ENCODE peak calls at places on chromosomes 6 and 20, in five cellular contexts. One of them, this sample, is unnamed.

GRCh38 chr6:160930547-160931377 is 60.8 kb upstream of the MAP3K4 start:
- DNase-seq in brain microvascular endothelial cell: peak; percentile 62
- DNase-seq in ovary: peak; percentile 86
- DNase-seq in aorta: peak; percentile 82
- DNase-seq in ascending aorta: peak; percentile 86
- DNase-seq in this sample: peak; percentile 82

GRCh38 chr20:32681175-32682084 is 7.7 kb upstream of the C20orf203 start:
- DNase-seq in ovary: no peak
- DNase-seq in brain microvascular endothelial cell: no peak
- DNase-seq in aorta: no peak
- DNase-seq in ascending aorta: no peak
- DNase-seq in this sample: no peak

GRCh38 chr20:23371496-23371895 is 9.5 kb downstream of the GZF1 start:
- DNase-seq in aorta: no peak
- DNase-seq in ascending aorta: no peak
- DNase-seq in ovary: no peak
- DNase-seq in brain microvascular endothelial cell: no peak
- DNase-seq in this sample: no peak

GRCh38 chr6:155510879-155511278 is 55.2 kb upstream of the NOX3 start:
- DNase-seq in ascending aorta: no peak
- DNase-seq in aorta: no peak
- DNase-seq in brain microvascular endothelial cell: no peak
- DNase-seq in ovary: no peak
- DNase-seq in this sample: no peak

GRCh38 chr6:133730881-133731280 is 158.0 kb upstream of the TCF21 start:
- DNase-seq in ovary: no peak
- DNase-seq in aorta: no peak
- DNase-seq in ascending aorta: no peak
- DNase-seq in brain microvascular endothelial cell: no peak
- DNase-seq in this sample: peak; percentile 16

GRCh38 chr6:38638941-38639497 is 710 bp downstream of the BTBD9 start:
- DNase-seq in aorta: no peak
- DNase-seq in ovary: no peak
- DNase-seq in brain microvascular endothelial cell: peak; percentile 38
- DNase-seq in ascending aorta: peak; percentile 77
- DNase-seq in this sample: peak; percentile 60

GRCh38 chr6:117414770-117415169 is 11.0 kb downstream of the ROS1 start:
- DNase-seq in ovary: no peak
- DNase-seq in aorta: no peak
- DNase-seq in ascending aorta: no peak
- DNase-seq in brain microvascular endothelial cell: no peak
- DNase-seq in this sample: peak; percentile 82

GRCh38 chr6:105184921-105185320 is 5.1 kb upstream of the POPDC3 start:
- DNase-seq in ovary: no peak
- DNase-seq in ascending aorta: no peak
- DNase-seq in aorta: no peak
- DNase-seq in brain microvascular endothelial cell: peak; percentile 49
- DNase-seq in this sample: peak; percentile 94

GRCh38 chr20:52191436-52192295 is at the start of gene ZFP64:
- DNase-seq in brain microvascular endothelial cell: peak; percentile 60
- DNase-seq in ovary: peak; percentile 74
- DNase-seq in aorta: peak; percentile 83
- DNase-seq in ascending aorta: peak; percentile 84
- DNase-seq in this sample: peak; percentile 81

GRCh38 chr20:21570285-21570992 is 56.6 kb upstream of the NKX2-2 start:
- DNase-seq in ascending aorta: peak; percentile 3
- DNase-seq in ovary: no peak
- DNase-seq in aorta: no peak
- DNase-seq in brain microvascular endothelial cell: no peak
- DNase-seq in this sample: no peak

GRCh38 chr6:167558213-167558869 is 233.5 kb downstream of the TTLL2 start:
- DNase-seq in ovary: no peak
- DNase-seq in aorta: no peak
- DNase-seq in ascending aorta: no peak
- DNase-seq in brain microvascular endothelial cell: no peak
- DNase-seq in this sample: no peak

GRCh38 chr20:24998631-24999445 is 6.3 kb upstream of the APMAP start:
- DNase-seq in ovary: no peak
- DNase-seq in ascending aorta: peak; percentile 54
- DNase-seq in brain microvascular endothelial cell: no peak
- DNase-seq in aorta: no peak
- DNase-seq in this sample: no peak

GRCh38 chr6:73747293-73747692 is 51.3 kb downstream of the CD109 start:
- DNase-seq in ovary: no peak
- DNase-seq in aorta: no peak
- DNase-seq in ascending aorta: no peak
- DNase-seq in brain microvascular endothelial cell: no peak
- DNase-seq in this sample: no peak

GRCh38 chr20:2109425-2110210 is 8.0 kb downstream of the STK35 start:
- DNase-seq in brain microvascular endothelial cell: no peak
- DNase-seq in ovary: peak; percentile 29
- DNase-seq in ascending aorta: peak; percentile 62
- DNase-seq in aorta: no peak
- DNase-seq in this sample: peak; percentile 21

GRCh38 chr6:5998236-5998635 is 8.5 kb downstream of the NRN1 start:
- DNase-seq in brain microvascular endothelial cell: no peak
- DNase-seq in ascending aorta: no peak
- DNase-seq in aorta: no peak
- DNase-seq in ovary: no peak
- DNase-seq in this sample: no peak

GRCh38 chr6:42349753-42350573 is 101.8 kb downstream of the TRERF1 start:
- DNase-seq in brain microvascular endothelial cell: no peak
- DNase-seq in ascending aorta: no peak
- DNase-seq in ovary: no peak
- DNase-seq in aorta: no peak
- DNase-seq in this sample: no peak

GRCh38 chr6:56851104-56851503 is 103.8 kb upstream of the BEND6 start:
- DNase-seq in ovary: no peak
- DNase-seq in ascending aorta: peak; percentile 64
- DNase-seq in brain microvascular endothelial cell: peak; percentile 33
- DNase-seq in aorta: no peak
- DNase-seq in this sample: peak; percentile 81

GRCh38 chr20:4726710-4727391 is 5.1 kb downstream of the PRND start:
- DNase-seq in ascending aorta: no peak
- DNase-seq in ovary: no peak
- DNase-seq in brain microvascular endothelial cell: peak; percentile 19
- DNase-seq in aorta: peak; percentile 67
- DNase-seq in this sample: peak; percentile 72

GRCh38 chr6:31861919-31862343 is 690 bp downstream of the NEU1 start:
- DNase-seq in aorta: no peak
- DNase-seq in brain microvascular endothelial cell: no peak
- DNase-seq in ascending aorta: no peak
- DNase-seq in ovary: no peak
- DNase-seq in this sample: no peak

GRCh38 chr6:99446076-99446475 is 21.0 kb upstream of the PNISR start:
- DNase-seq in ovary: no peak
- DNase-seq in brain microvascular endothelial cell: no peak
- DNase-seq in aorta: no peak
- DNase-seq in ascending aorta: no peak
- DNase-seq in this sample: no peak

GRCh38 chr6:16136536-16137450 is 7.9 kb downstream of the MYLIP start:
- DNase-seq in ovary: no peak
- DNase-seq in brain microvascular endothelial cell: peak; percentile 81
- DNase-seq in ascending aorta: no peak
- DNase-seq in aorta: peak; percentile 61
- DNase-seq in this sample: peak; percentile 89

GRCh38 chr20:31603822-31604566 is 1.1 kb upstream of the ID1 start:
- DNase-seq in ovary: peak; percentile 94
- DNase-seq in ascending aorta: peak; percentile 99
- DNase-seq in aorta: peak; percentile 97
- DNase-seq in brain microvascular endothelial cell: peak; percentile 98
- DNase-seq in this sample: peak; percentile 98

GRCh38 chr6:108114861-108115597 is 40.5 kb upstream of the OSTM1 start:
- DNase-seq in aorta: peak; percentile 89
- DNase-seq in brain microvascular endothelial cell: peak; percentile 59
- DNase-seq in ascending aorta: peak; percentile 72
- DNase-seq in ovary: peak; percentile 56
- DNase-seq in this sample: peak; percentile 82

GRCh38 chr6:168960557-168960956 is 293.1 kb downstream of the THBS2 start:
- DNase-seq in ascending aorta: no peak
- DNase-seq in brain microvascular endothelial cell: no peak
- DNase-seq in aorta: no peak
- DNase-seq in ovary: no peak
- DNase-seq in this sample: no peak

GRCh38 chr6:158654498-158654897 is 4.6 kb downstream of the SYTL3 start:
- DNase-seq in ovary: peak; percentile 76
- DNase-seq in ascending aorta: peak; percentile 79
- DNase-seq in brain microvascular endothelial cell: peak; percentile 71
- DNase-seq in aorta: peak; percentile 89
- DNase-seq in this sample: peak; percentile 89

GRCh38 chr20:37735541-37735940 is 41.7 kb downstream of the CTNNBL1 start:
- DNase-seq in ovary: no peak
- DNase-seq in aorta: no peak
- DNase-seq in brain microvascular endothelial cell: no peak
- DNase-seq in ascending aorta: no peak
- DNase-seq in this sample: no peak

GRCh38 chr6:93299622-93300021 is 119.7 kb downstream of the EPHA7 start:
- DNase-seq in aorta: no peak
- DNase-seq in ovary: no peak
- DNase-seq in ascending aorta: no peak
- DNase-seq in brain microvascular endothelial cell: no peak
- DNase-seq in this sample: no peak

GRCh38 chr20:63333241-63333836 is 27.8 kb downstream of the CHRNA4 start:
- DNase-seq in ovary: no peak
- DNase-seq in brain microvascular endothelial cell: no peak
- DNase-seq in aorta: no peak
- DNase-seq in ascending aorta: no peak
- DNase-seq in this sample: no peak

GRCh38 chr6:34592208-34592952 is 36.3 kb upstream of the SPDEF start:
- DNase-seq in ascending aorta: no peak
- DNase-seq in ovary: no peak
- DNase-seq in aorta: no peak
- DNase-seq in brain microvascular endothelial cell: no peak
- DNase-seq in this sample: no peak

DNA sequence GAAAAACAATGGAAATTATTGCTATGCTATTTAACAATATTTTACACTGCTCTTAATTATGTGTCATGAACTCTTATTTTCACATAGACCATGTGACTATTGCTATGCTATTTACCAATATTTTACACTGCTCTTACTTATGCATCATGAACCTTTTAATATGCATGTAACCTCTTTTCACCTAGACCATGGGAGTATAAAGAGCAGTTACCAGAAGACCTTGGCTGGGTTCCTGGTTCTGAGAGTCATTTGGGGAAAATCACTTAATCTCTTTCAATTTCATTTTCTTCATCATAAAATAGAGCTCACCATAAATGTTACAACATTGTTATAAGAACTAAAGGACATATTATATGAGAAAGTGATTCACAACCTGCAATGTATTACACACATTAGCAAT is 223.7 kb upstream of the RNF217 start:
- DNase-seq in brain microvascular endothelial cell: no peak
- DNase-seq in aorta: no peak
- DNase-seq in ovary: no peak
- DNase-seq in ascending aorta: no peak
- DNase-seq in this sample: no peak
- H3K36me3 ChIP-seq in brain microvascular endothelial cell: no peaks in the 10 kb centered on the region
- H3K36me3 ChIP-seq in aorta: no peaks in the 10 kb centered on the region
- H3K36me3 ChIP-seq in ovary: no peaks in the 10 kb centered on the region
- H3K36me3 ChIP-seq in ascending aorta: no peaks in the 10 kb centered on the region
- H3K36me3 ChIP-seq in this sample: no peaks in the 10 kb centered on the region

GRCh38 chr6:128885381-128885780 is 2.4 kb downstream of the LAMA2 start:
- DNase-seq in ascending aorta: no peak
- DNase-seq in ovary: no peak
- DNase-seq in brain microvascular endothelial cell: no peak
- DNase-seq in aorta: no peak
- DNase-seq in this sample: no peak

GRCh38 chr6:128882991-128883571 is at the start of gene LAMA2:
- DNase-seq in brain microvascular endothelial cell: peak; percentile 65
- DNase-seq in aorta: peak; percentile 86
- DNase-seq in ascending aorta: peak; percentile 79
- DNase-seq in ovary: peak; percentile 87
- DNase-seq in this sample: peak; percentile 76

GRCh38 chr6:128882560-128882959 is 378 bp upstream of the LAMA2 start:
- DNase-seq in brain microvascular endothelial cell: no peak
- DNase-seq in aorta: no peak
- DNase-seq in ascending aorta: no peak
- DNase-seq in ovary: peak; percentile 35
- DNase-seq in this sample: no peak
- H3K36me3 ChIP-seq in brain microvascular endothelial cell: no peaks in the 10 kb centered on the region
- H3K36me3 ChIP-seq in aorta: no peaks in the 10 kb centered on the region
- H3K36me3 ChIP-seq in ascending aorta: no peaks in the 10 kb centered on the region
- H3K36me3 ChIP-seq in ovary: no peaks in the 10 kb centered on the region
- H3K36me3 ChIP-seq in this sample: no peaks in the 10 kb centered on the region

GRCh38 chr6:111201155-111201554 is 113.9 kb downstream of the SLC16A10 start:
- DNase-seq in ascending aorta: no peak
- DNase-seq in aorta: no peak
- DNase-seq in ovary: no peak
- DNase-seq in brain microvascular endothelial cell: no peak
- DNase-seq in this sample: no peak
- H3K36me3 ChIP-seq in ascending aorta: no peaks in the 10 kb centered on the region
- H3K36me3 ChIP-seq in aorta: no peaks in the 10 kb centered on the region
- H3K36me3 ChIP-seq in ovary: no peaks in the 10 kb centered on the region
- H3K36me3 ChIP-seq in brain microvascular endothelial cell: no peaks in the 10 kb centered on the region
- H3K36me3 ChIP-seq in this sample: no peaks in the 10 kb centered on the region

GRCh38 chr6:112026933-112027332 is 27.0 kb upstream of the CCN6 start:
- DNase-seq in brain microvascular endothelial cell: no peak
- DNase-seq in ascending aorta: no peak
- DNase-seq in aorta: no peak
- DNase-seq in ovary: no peak
- DNase-seq in this sample: no peak
- H3K36me3 ChIP-seq in brain microvascular endothelial cell: no peaks in the 10 kb centered on the region
- H3K36me3 ChIP-seq in ascending aorta: no peaks in the 10 kb centered on the region
- H3K36me3 ChIP-seq in aorta: no peaks in the 10 kb centered on the region
- H3K36me3 ChIP-seq in ovary: no peaks in the 10 kb centered on the region
- H3K36me3 ChIP-seq in this sample: no peaks in the 10 kb centered on the region

GRCh38 chr6:151058021-151058733 is 181.6 kb upstream of the AKAP12 start:
- DNase-seq in aorta: no peak
- DNase-seq in brain microvascular endothelial cell: no peak
- DNase-seq in ovary: peak; percentile 53
- DNase-seq in ascending aorta: no peak
- DNase-seq in this sample: no peak
- H3K36me3 ChIP-seq in aorta: no peaks in the 10 kb centered on the region
- H3K36me3 ChIP-seq in brain microvascular endothelial cell: no peaks in the 10 kb centered on the region
- H3K36me3 ChIP-seq in ovary: no peaks in the 10 kb centered on the region
- H3K36me3 ChIP-seq in ascending aorta: peaks cover 9% of the 10 kb centered on the region
- H3K36me3 ChIP-seq in this sample: no peaks in the 10 kb centered on the region

GRCh38 chr6:17665132-17665531 is 41.6 kb downstream of the NUP153 start:
- DNase-seq in ascending aorta: no peak
- DNase-seq in brain microvascular endothelial cell: no peak
- DNase-seq in aorta: no peak
- DNase-seq in ovary: no peak
- DNase-seq in this sample: no peak

GRCh38 chr6:17666646-17667045 is 40.1 kb downstream of the NUP153 start:
- DNase-seq in ascending aorta: no peak
- DNase-seq in aorta: no peak
- DNase-seq in brain microvascular endothelial cell: no peak
- DNase-seq in ovary: no peak
- DNase-seq in this sample: no peak

GRCh38 chr6:17663203-17663602 is 43.5 kb downstream of the NUP153 start:
- DNase-seq in ovary: no peak
- DNase-seq in ascending aorta: no peak
- DNase-seq in aorta: no peak
- DNase-seq in brain microvascular endothelial cell: no peak
- DNase-seq in this sample: no peak
- H3K36me3 ChIP-seq in ovary: no peaks in the 10 kb centered on the region
- H3K36me3 ChIP-seq in ascending aorta: peaks cover 31% of the 10 kb centered on the region
- H3K36me3 ChIP-seq in aorta: no peaks in the 10 kb centered on the region
- H3K36me3 ChIP-seq in brain microvascular endothelial cell: peaks cover 42% of the 10 kb centered on the region
- H3K36me3 ChIP-seq in this sample: peaks cover 2% of the 10 kb centered on the region

This sample was measured in fibroblast of lung.